ENCODE peak calls at places on chromosomes 12 and 14, in five cellular contexts. P is astrocyte of the spinal cord, E is CD14-positive monocyte, L is GM04504, O is RPMI8226. J is an unnamed sample.

GRCh38 chr14:68464716-68465115 is 328.2 kb downstream of the ZFP36L1 start:
- DNase-seq in E (no peak), O (no peak), P (peak), L (no peak), J (no peak)

GRCh38 chr14:101562659-101563351 is 1.5 kb downstream of the DIO3 start:
- DNase-seq in L (no peak), P (no peak), O (no peak), E (no peak), J (no peak)

GRCh38 chr12:58750484-58750883 is 169.8 kb downstream of the LRIG3 start:
- DNase-seq in E (no peak), L (peak), P (peak), O (no peak), J (no peak)

GRCh38 chr12:108046633-108047032 is 82.5 kb upstream of the WSCD2 start:
- DNase-seq in P (no peak), E (no peak), O (peak), L (no peak), J (no peak)

GRCh38 chr12:116529048-116529447 is 30.1 kb upstream of the MAP1LC3B2 start:
- DNase-seq in E (no peak), L (peak), P (peak), O (no peak), J (no peak)

GRCh38 chr12:6092784-6093722 is 31.4 kb downstream of the VWF start:
- DNase-seq in P (peak), L (peak), E (peak), O (no peak), J (no peak)

GRCh38 chr14:90976076-90976475 is 84.4 kb downstream of the RPS6KA5 start:
- DNase-seq in L (no peak), E (no peak), P (no peak), O (no peak), J (no peak)

GRCh38 chr14:102998393-102998792 is 59.0 kb downstream of the CDC42BPB start:
- DNase-seq in E (no peak), P (peak), O (no peak), L (no peak), J (no peak)

J was measured in C1 segment of cervical spinal cord.